ENCODE peak calls at places on chromosome 18, in seven cellular contexts. L, F, S, J, I, G and O are unnamed samples.

GRCh38 chr18:35029103-35029502 is 12.1 kb upstream of the MAPRE2 start:
- DNase-seq in J (no peak), L (peak; percentile 23), I (no peak), S (peak; percentile 71), G (no peak), F (no peak), O (no peak)

GRCh38 chr18:11857177-11857887 is 6.1 kb downstream of the CHMP1B start:
- DNase-seq in G (peak; percentile 99), I (peak; percentile 28), S (peak; percentile 100), J (peak; percentile 90), L (peak; percentile 99), F (peak; percentile 66), O (peak; percentile 100)

GRCh38 chr18:9323750-9324445 is 10.7 kb upstream of the TWSG1 start:
- DNase-seq in G (no peak), S (peak; percentile 46), J (no peak), L (peak; percentile 69), F (no peak), I (no peak), O (peak; percentile 21)

GRCh38 chr18:58005885-58006523 is 38.0 kb upstream of the NEDD4L start:
- DNase-seq in S (peak; percentile 97), L (no peak), I (no peak), J (no peak), F (no peak), G (no peak), O (peak; percentile 79)

GRCh38 chr18:63892544-63892943 is 5.0 kb downstream of the SERPINB2 start:
- DNase-seq in F (no peak), L (no peak), J (no peak), I (peak; percentile 84), S (peak; percentile 20), G (no peak), O (no peak)

GRCh38 chr18:9734189-9734588 is 26.1 kb downstream of the RAB31 start:
- DNase-seq in L (no peak), G (no peak), J (no peak), I (peak; percentile 66), F (no peak), S (no peak), O (no peak)

GRCh38 chr18:10858477-10858876 is 290.9 kb downstream of the PIEZO2 start:
- DNase-seq in L (no peak), J (no peak), I (no peak), S (no peak), G (no peak), F (no peak), O (no peak)

GRCh38 chr18:45777393-45777792 is 48.1 kb upstream of the SIGLEC15 start:
- DNase-seq in G (no peak), J (no peak), F (peak; percentile 39), L (peak; percentile 79), S (peak; percentile 94), I (no peak), O (peak; percentile 77)

GRCh38 chr18:37582306-37582705 is 16.7 kb upstream of the CELF4 start:
- DNase-seq in F (no peak), I (no peak), J (no peak), G (no peak), S (no peak), L (no peak), O (no peak)

GRCh38 chr18:12883003-12883683 is 894 bp downstream of the PTPN2 start:
- DNase-seq in G (no peak), I (no peak), L (no peak), S (no peak), F (no peak), J (no peak), O (no peak)

GRCh38 chr18:7147399-7147798 is 29.8 kb upstream of the LAMA1 start:
- DNase-seq in G (no peak), J (no peak), I (no peak), L (no peak), S (no peak), F (no peak), O (no peak)

GRCh38 chr18:11149441-11150270 is at the start of gene PIEZO2:
- DNase-seq in J (peak; percentile 47), F (peak; percentile 88), I (no peak), S (peak; percentile 12), G (no peak), L (no peak), O (no peak)

GRCh38 chr18:11994708-11995444 is 13.6 kb downstream of the IMPA2 start:
- DNase-seq in J (peak; percentile 68), S (peak; percentile 50), L (no peak), F (peak; percentile 54), I (peak; percentile 86), G (peak; percentile 88), O (no peak)

DNA sequence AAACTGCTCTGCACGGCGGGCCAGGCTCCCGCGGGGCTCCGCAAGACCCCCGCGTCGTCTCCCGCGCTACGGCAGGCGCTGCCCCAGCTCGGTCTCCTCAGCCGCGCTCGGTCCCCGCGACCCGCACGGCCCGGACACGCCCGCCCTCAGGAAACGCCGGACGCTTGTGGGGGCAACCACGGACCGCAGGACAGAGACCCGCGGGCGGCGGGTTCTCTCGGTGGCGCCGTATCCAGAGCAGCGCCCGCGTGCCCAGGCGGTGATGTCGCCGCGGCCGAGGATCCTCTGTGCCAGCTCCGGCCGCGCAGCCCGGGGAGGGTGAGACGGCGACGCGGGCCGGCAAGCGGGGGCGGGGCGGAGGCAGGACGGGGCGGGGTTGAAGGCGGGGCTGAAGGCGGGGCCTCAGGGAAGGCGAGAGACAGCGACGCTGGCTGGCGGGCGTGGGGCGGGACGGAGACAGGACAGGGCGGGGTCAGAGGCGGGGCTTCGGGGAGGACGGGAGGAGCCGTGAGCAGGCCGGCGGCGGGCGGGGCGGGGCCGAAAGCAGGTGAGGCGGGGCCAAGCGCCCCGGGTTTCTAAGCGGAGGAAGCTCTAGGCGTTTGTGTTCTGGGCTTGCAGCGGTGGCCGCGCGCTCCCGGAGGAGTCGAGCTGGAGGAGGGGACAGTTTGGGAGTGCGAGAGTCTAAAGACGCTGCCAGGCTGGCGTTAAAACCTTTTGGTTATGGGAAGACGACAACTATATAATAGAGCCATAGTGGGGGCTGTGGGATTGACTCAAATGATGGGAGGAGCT is at the start of gene DSEL:
- DNase-seq in I (peak; percentile 97), F (peak; percentile 91), G (peak; percentile 50), L (peak; percentile 90), J (peak; percentile 53), S (peak; percentile 91), O (peak; percentile 91)
- H3K4me3 ChIP-seq in I (peak within 1 kb of the TSS; percentile 29), F (peak within 1 kb of the TSS; percentile 86), G (peak within 1 kb of the TSS; percentile 95), L (peak within 1 kb of the TSS; percentile 84), J (peak within 1 kb of the TSS; percentile 71), S (peak within 1 kb of the TSS; percentile 84), O (peak within 1 kb of the TSS; percentile 93)

DNA sequence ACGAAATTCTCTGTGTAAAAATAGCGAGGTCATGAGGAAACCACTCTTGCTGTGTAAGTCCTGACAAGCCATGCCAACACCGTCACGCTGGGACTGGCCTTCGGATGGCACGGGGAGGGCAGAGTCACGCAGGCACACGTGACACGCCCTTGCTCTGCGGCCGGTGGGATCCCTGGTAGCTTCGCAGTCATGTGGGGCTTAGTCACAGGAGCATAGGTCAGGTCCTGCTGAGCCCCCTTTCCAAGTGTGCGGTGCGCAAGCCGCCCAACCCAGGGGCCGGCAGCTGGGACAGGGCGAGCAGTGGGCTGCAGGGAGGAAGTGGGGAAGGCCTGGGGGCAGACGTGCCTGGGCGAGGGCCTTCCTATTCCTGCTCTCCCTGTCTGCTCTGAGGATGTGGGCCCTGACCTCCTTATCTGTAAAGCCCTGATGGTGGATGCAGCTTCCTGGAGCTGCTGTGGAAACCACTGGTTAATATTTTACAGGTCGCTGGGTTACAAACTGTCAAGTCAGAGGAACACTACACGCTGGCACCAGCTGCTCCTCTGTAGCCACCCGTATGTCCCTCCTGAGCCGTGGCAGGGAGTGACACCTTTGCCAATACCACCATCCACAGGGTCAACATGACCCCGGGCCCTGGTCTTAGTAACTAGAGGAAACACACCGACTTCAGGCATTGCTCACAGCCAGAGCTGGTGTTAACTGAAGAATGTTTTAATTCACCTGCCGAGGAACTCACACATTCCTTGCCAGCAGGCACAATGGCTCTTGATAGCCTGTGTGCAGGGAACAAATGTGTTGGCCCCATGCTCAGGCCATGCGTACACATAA is 17.8 kb downstream of the MBP start:
- DNase-seq in S (peak; percentile 88), I (peak; percentile 98), G (peak; percentile 89), F (peak; percentile 95), J (peak; percentile 84), L (peak; percentile 54), O (no peak)
- H3K4me3 ChIP-seq in S (no peak overlapping the region), I (no peak overlapping the region), G (no peak overlapping the region), F (no peak overlapping the region), J (no peak overlapping the region), L (no peak overlapping the region), O (no peak overlapping the region)

GRCh38 chr18:29154758-29155725 is 978.1 kb upstream of the CDH2 start:
- DNase-seq in L (peak; percentile 70), F (peak; percentile 72), G (peak; percentile 43), J (no peak), S (peak; percentile 91), I (no peak), O (peak; percentile 92)

GRCh38 chr18:29160123-29160522 is 983.2 kb upstream of the CDH2 start:
- DNase-seq in L (no peak), I (no peak), J (no peak), S (no peak), F (no peak), G (no peak), O (no peak)

GRCh38 chr18:29157057-29157780 is 980.3 kb upstream of the CDH2 start:
- DNase-seq in J (no peak), F (no peak), G (no peak), S (no peak), I (no peak), L (no peak), O (no peak)

GRCh38 chr18:29156531-29156930 is 979.6 kb upstream of the CDH2 start:
- DNase-seq in F (no peak), L (no peak), G (no peak), I (no peak), S (no peak), J (no peak), O (no peak)

DNA sequence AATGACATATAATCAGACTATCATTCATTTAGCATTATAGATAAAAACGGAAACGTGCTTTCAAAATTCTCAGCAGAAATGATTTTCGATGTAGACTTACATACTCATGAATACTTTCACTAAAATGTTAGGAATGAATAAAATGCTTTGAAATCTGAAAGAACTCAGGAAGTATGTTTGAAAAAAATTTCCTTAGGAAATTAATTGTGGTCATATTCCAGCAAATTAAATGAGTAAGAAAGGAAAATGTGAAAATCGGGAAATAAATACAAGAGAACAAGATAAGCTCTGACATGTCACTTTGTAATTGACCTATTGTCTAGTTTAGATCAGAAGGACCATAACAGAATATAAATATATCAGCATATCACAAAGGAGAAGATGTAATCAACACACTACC is 981.0 kb upstream of the CDH2 start:
- DNase-seq in F (no peak), S (no peak), J (no peak), G (no peak), L (no peak), I (no peak), O (no peak)
- H3K4me3 ChIP-seq in F (no peak overlapping the region), S (no peak overlapping the region), J (no peak overlapping the region), G (no peak overlapping the region), L (no peak overlapping the region), I (no peak overlapping the region), O (no peak overlapping the region)

DNA sequence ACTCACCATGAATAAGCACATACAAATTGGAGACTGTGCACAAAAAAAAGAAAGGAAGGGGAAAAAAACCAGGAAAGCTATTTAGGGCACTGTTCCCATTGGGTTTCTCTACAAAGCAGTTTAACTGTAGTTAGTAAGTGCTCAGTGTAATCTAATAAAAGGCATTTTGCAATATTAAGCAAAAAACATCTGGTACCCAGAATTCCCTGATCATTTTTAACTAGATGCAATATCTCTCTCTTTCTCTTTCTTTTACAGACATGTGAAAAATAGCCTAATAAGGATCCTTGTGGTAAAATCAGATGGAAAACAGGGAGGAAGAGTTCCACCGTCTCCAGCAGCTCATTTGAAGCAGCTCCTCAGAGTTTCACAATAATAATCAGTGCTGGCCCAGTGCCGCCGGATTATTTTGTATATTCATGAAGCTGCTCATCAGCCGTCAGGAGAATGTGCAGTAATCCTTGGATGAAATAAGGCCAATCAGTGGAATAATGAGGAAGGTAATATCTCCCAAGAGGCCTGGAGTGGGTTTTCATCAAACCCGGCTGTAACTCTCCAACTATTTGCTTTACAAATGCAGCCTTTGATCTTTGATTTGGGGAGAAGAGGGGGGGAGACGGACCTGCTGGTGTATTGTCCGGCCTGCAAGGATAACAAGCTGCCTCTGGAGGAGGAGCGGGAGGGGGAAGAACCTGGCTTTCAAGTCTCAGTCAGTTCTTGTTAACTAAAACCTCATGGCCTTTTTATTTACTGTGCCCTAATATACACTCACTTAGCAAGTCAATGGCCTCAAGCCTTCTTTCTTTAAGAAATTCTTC is 227.6 kb upstream of the SMIM21 start:
- DNase-seq in G (no peak), L (no peak), F (no peak), J (no peak), S (peak; percentile 2), I (no peak), O (no peak)
- H3K4me3 ChIP-seq in G (no peak overlapping the region), L (no peak overlapping the region), F (no peak overlapping the region), J (no peak overlapping the region), S (no peak overlapping the region), I (no peak overlapping the region), O (no peak overlapping the region)